ENCODE peak calls at places on chromosomes 13 and 19, in six cellular contexts. R, T, M, I, P and X are unnamed samples.

GRCh38 chr13:44219808-44220544 is 153.6 kb upstream of the SERP2 start:
- DNase-seq in R (peak; percentile 93), T (no peak), M (no peak), I (no peak), P (no peak), X (no peak)

GRCh38 chr19:40598121-40598917 is 2.9 kb upstream of the LTBP4 start:
- DNase-seq in R (peak; percentile 87), T (peak; percentile 94), M (peak; percentile 89), I (peak; percentile 97), P (peak; percentile 81), X (peak; percentile 76)

GRCh38 chr13:71968025-71968424 is 101.0 kb upstream of the DACH1 start:
- DNase-seq in R (no peak), T (no peak), M (no peak), I (peak; percentile 78), P (no peak), X (no peak)

GRCh38 chr13:109451726-109452125 is 334.7 kb downstream of the IRS2 start:
- DNase-seq in R (no peak), T (no peak), M (no peak), I (no peak), P (no peak), X (no peak)

GRCh38 chr19:42576241-42576640 is 18.5 kb downstream of the CEACAM8 start:
- DNase-seq in R (no peak), T (no peak), M (no peak), I (no peak), P (no peak), X (no peak)

GRCh38 chr13:73578251-73578875 is 519.6 kb downstream of the KLF5 start:
- DNase-seq in R (peak; percentile 42), T (no peak), M (no peak), I (no peak), P (no peak), X (no peak)

GRCh38 chr13:40940841-40941240 is 78.3 kb downstream of the ELF1 start:
- DNase-seq in R (no peak), T (no peak), M (no peak), I (no peak), P (no peak), X (no peak)

GRCh38 chr19:45446295-45446694 is 21.5 kb upstream of the FOSB start:
- DNase-seq in R (peak; percentile 52), T (no peak), M (no peak), I (peak; percentile 71), P (no peak), X (no peak)

GRCh38 chr19:35714601-35715354 is 3.0 kb upstream of the KMT2B start:
- DNase-seq in R (no peak), T (no peak), M (no peak), I (peak; percentile 68), P (no peak), X (no peak)

GRCh38 chr13:101289764-101290163 is 126.5 kb downstream of the NALCN start:
- DNase-seq in R (peak; percentile 75), T (no peak), M (no peak), I (peak; percentile 89), P (no peak), X (no peak)

GRCh38 chr19:3055741-3056453 is 6.4 kb downstream of the TLE5 start:
- DNase-seq in R (no peak), T (no peak), M (no peak), I (peak; percentile 57), P (no peak), X (no peak)

GRCh38 chr13:47829684-47830083 is 171.4 kb downstream of the SUCLA2 start:
- DNase-seq in R (peak; percentile 21), T (no peak), M (no peak), I (no peak), P (no peak), X (no peak)

GRCh38 chr13:113810640-113811039 is 51.6 kb downstream of the TMEM255B start:
- DNase-seq in R (no peak), T (no peak), M (no peak), I (no peak), P (no peak), X (no peak)

GRCh38 chr19:50276370-50277063 is 52.7 kb downstream of the KCNC3 start:
- DNase-seq in R (no peak), T (no peak), M (no peak), I (no peak), P (no peak), X (no peak)

GRCh38 chr13:107650081-107650701 is 565.1 kb downstream of the LIG4 start:
- DNase-seq in R (peak; percentile 62), T (no peak), M (peak; percentile 15), I (peak; percentile 83), P (no peak), X (peak; percentile 7)

GRCh38 chr19:45250216-45250831 is 747 bp upstream of the MARK4 start:
- DNase-seq in R (no peak), T (no peak), M (no peak), I (peak; percentile 37), P (no peak), X (no peak)

GRCh38 chr19:5718579-5719273 is 1.2 kb downstream of the LONP1 start:
- DNase-seq in R (peak; percentile 91), T (no peak), M (no peak), I (no peak), P (no peak), X (peak; percentile 41)

GRCh38 chr13:90974249-90974954 is 373.1 kb upstream of the MIR17HG start:
- DNase-seq in R (no peak), T (no peak), M (no peak), I (peak; percentile 68), P (no peak), X (no peak)

DNA sequence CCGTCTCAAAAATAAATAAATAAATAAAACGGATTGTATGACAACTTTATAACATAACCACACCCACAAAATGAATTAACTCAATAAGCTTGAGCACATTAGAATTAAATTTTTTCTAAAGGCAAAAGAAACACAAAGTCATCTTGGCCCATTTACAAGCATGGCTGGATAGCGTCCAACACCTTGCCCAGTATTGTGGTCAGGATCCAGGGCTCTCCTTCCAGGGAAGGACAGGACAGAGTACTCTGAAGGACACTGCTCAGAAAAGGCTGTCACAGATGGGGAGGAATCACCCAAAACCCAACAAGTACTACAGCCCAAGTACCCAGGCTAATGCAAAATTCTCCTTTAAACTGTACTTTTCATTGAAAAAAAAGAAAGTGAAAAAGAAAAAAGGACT is 27.1 kb downstream of the SUGP2 start:
- DNase-seq in R (peak; percentile 10), T (no peak), M (no peak), I (no peak), P (no peak), X (no peak)
- H3K36me3 ChIP-seq in R (peaks cover 69% of the 10 kb centered on the region), T (peaks cover 78% of the 10 kb centered on the region), M (peaks cover 96% of the 10 kb centered on the region), I (peaks cover 53% of the 10 kb centered on the region), P (peaks cover 53% of the 10 kb centered on the region), X (peaks cover 49% of the 10 kb centered on the region)

DNA sequence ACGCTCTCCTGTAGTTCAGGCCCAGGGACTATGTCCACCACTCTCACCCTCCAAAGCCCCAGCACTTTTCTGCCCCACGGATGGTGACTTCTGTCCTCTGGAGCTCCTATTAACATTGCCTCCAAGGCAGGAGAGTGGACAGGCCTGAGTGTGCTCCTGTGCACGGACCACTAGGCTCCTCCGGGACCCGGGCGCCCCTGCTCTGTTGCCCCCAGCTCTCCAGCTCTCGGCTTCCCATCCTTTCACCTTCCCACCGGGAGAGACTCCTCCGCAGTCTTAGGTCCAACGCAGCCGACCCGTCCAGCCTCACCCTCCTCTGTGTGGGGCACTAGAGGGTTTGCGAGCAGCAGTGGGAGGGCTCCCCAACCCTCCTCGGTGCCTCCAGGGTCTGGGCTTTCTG is 30.4 kb downstream of the CAPN12 start:
- DNase-seq in R (no peak), T (no peak), M (no peak), I (no peak), P (no peak), X (no peak)
- H3K36me3 ChIP-seq in R (peaks cover 80% of the 10 kb centered on the region), T (peaks cover 78% of the 10 kb centered on the region), M (peaks cover 85% of the 10 kb centered on the region), I (peaks cover 39% of the 10 kb centered on the region), P (no peaks in the 10 kb centered on the region), X (peaks cover 54% of the 10 kb centered on the region)

DNA sequence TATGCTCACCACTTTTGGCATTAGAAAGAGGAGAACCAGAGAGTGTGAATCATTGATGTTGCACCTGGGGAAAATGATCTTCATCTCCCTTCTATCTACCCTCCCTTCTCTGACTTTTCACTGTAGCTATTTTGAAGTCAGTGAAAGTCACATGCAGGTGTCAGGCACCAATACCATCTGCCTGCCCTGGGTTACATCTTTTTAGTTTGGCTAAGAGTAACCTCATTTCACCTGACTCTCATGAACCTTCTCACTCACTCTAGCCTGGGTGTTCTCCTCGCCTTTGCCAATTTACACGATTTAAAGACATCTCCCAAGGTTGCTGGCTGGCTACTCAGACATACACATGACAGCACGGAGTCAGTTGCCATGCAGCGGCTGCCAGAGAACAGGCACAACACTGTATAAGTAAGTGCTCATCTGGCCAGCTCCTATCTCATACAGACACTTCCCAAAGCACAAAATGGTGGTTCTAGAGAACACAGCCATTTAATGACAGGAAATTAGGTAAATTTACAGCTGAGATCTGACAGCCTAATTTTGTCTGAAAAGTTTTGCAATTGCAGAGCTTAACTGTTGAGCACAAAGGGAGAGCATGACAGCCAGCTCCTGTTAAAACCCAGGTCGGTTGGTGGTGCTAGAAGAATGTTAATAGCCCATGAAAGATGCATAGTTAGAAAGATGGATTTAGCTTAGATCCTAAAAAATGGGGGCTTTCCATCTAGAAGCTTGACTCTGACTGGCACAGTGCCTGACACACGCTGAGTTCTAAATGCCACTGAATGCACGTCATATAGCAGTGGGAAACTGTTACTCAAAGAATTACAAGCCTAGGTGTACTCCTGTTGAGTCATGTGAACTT is 32.5 kb downstream of the LCP1 start:
- DNase-seq in R (peak; percentile 12), T (no peak), M (no peak), I (no peak), P (no peak), X (no peak)
- H3K36me3 ChIP-seq in R (no peaks in the 10 kb centered on the region), T (no peaks in the 10 kb centered on the region), M (no peaks in the 10 kb centered on the region), I (no peaks in the 10 kb centered on the region), P (peaks cover 80% of the 10 kb centered on the region), X (peaks cover 46% of the 10 kb centered on the region)

DNA sequence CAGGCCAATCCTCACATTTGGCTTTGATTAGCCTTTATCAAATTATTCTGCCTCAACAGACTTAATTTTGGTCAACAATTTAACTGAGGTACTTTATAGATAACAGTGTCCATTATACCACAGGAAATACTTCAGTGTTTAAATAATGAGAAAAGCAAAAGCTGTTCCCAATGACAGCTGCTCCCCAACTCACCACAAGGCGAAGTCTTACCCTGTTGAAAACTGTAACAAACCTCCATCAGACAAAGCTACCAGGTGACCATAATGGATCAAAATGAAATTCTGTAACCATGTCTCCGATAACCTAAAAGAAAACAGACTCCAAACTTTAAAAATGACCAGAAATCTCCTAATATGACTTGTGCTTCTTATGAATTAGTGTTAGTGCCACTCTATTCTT is 50.3 kb downstream of the ZNF44 start:
- DNase-seq in R (no peak), T (no peak), M (no peak), I (peak; percentile 48), P (no peak), X (no peak)
- H3K36me3 ChIP-seq in R (peaks cover 1% of the 10 kb centered on the region), T (peaks cover 34% of the 10 kb centered on the region), M (peaks cover 99% of the 10 kb centered on the region), I (no peaks in the 10 kb centered on the region), P (peaks cover 10% of the 10 kb centered on the region), X (no peaks in the 10 kb centered on the region)

GRCh38 chr13:110677731-110678545 is 28.0 kb downstream of the CARS2 start:
- DNase-seq in R (peak; percentile 37), T (peak; percentile 37), M (no peak), I (no peak), P (no peak), X (no peak)
- H3K36me3 ChIP-seq in R (peaks cover 51% of the 10 kb centered on the region), T (peaks cover 46% of the 10 kb centered on the region), M (peaks cover 75% of the 10 kb centered on the region), I (peaks cover 13% of the 10 kb centered on the region), P (peaks cover 35% of the 10 kb centered on the region), X (peaks cover 16% of the 10 kb centered on the region)